ENCODE peak calls at places on chromosomes 7 and 10, in six cellular contexts. B, A, X, F, K and Q are unnamed samples.

GRCh38 chr7:143245123-143245522 is 18.1 kb upstream of the GSTK1 start:
- DNase-seq in B (no peak), A (no peak), X (no peak), F (peak), K (no peak), Q (no peak)

GRCh38 chr10:49508249-49508648 is 30.7 kb downstream of the ERCC6 start:
- DNase-seq in B (no peak), A (no peak), X (no peak), F (no peak), K (no peak), Q (no peak)

GRCh38 chr10:17993361-17993760 is 41.6 kb downstream of the SLC39A12 start:
- DNase-seq in B (no peak), A (no peak), X (no peak), F (no peak), K (no peak), Q (no peak)

GRCh38 chr7:115937960-115938359 is 92.6 kb downstream of the TFEC start:
- DNase-seq in B (no peak), A (no peak), X (no peak), F (no peak), K (no peak), Q (no peak)

GRCh38 chr7:45161138-45161537 is 3.5 kb downstream of the RAMP3 start:
- DNase-seq in B (no peak), A (no peak), X (no peak), F (no peak), K (no peak), Q (no peak)

GRCh38 chr10:24716295-24716694 is 7.4 kb downstream of the ARHGAP21 start:
- DNase-seq in B (no peak), A (no peak), X (no peak), F (no peak), K (no peak), Q (no peak)

GRCh38 chr10:118002581-118002980 is 44.2 kb downstream of the RAB11FIP2 start:
- DNase-seq in B (no peak), A (no peak), X (no peak), F (no peak), K (no peak), Q (no peak)

GRCh38 chr7:100118388-100119074 is 627 bp downstream of the TAF6 start:
- DNase-seq in B (no peak), A (no peak), X (no peak), F (no peak), K (no peak), Q (no peak)

GRCh38 chr7:151875862-151876111 is 1.1 kb downstream of the PRKAG2 start:
- DNase-seq in B (peak), A (no peak), X (no peak), F (peak), K (no peak), Q (no peak)

GRCh38 chr7:44292876-44293560 is 32.4 kb downstream of the CAMK2B start:
- DNase-seq in B (peak), A (no peak), X (no peak), F (no peak), K (peak), Q (peak)

GRCh38 chr7:121078701-121079227 is 90.3 kb downstream of the CPED1 start:
- DNase-seq in B (no peak), A (no peak), X (no peak), F (no peak), K (no peak), Q (no peak)

GRCh38 chr10:133258066-133258817 is 18.4 kb downstream of the ADAM8 start:
- DNase-seq in B (no peak), A (no peak), X (peak), F (no peak), K (no peak), Q (peak)

GRCh38 chr10:83459124-83459523 is 680.2 kb upstream of the GHITM start:
- DNase-seq in B (no peak), A (no peak), X (no peak), F (no peak), K (no peak), Q (no peak)